ENCODE peak calls at places on chromosomes 1 and 21, in four cellular contexts. One of them, this sample, is unnamed.

GRCh38 chr21:14736162-14736561 is 190.0 kb upstream of the SAMSN1 start:
- DNase-seq in AG04450: no peak
- DNase-seq in PC-9: no peak
- DNase-seq in CD8-positive, alpha-beta T cell: no peak
- DNase-seq in this sample: no peak

GRCh38 chr1:38962113-38962512 is 20.5 kb upstream of the RHBDL2 start:
- DNase-seq in AG04450: no peak
- DNase-seq in CD8-positive, alpha-beta T cell: no peak
- DNase-seq in PC-9: peak; percentile 59
- DNase-seq in this sample: no peak

GRCh38 chr1:230306158-230306557 is 120.0 kb downstream of the PGBD5 start:
- DNase-seq in CD8-positive, alpha-beta T cell: no peak
- DNase-seq in AG04450: no peak
- DNase-seq in PC-9: no peak
- DNase-seq in this sample: no peak

GRCh38 chr1:108049083-108049819 is 84.3 kb upstream of the VAV3 start:
- DNase-seq in AG04450: no peak
- DNase-seq in PC-9: no peak
- DNase-seq in CD8-positive, alpha-beta T cell: no peak
- DNase-seq in this sample: peak; percentile 86

GRCh38 chr1:235054961-235055360 is 73.7 kb downstream of the TOMM20 start:
- DNase-seq in PC-9: no peak
- DNase-seq in CD8-positive, alpha-beta T cell: no peak
- DNase-seq in AG04450: no peak
- DNase-seq in this sample: peak; percentile 94

GRCh38 chr1:84998642-84999280 is 1.8 kb upstream of the MCOLN2 start:
- DNase-seq in CD8-positive, alpha-beta T cell: peak; percentile 50
- DNase-seq in PC-9: no peak
- DNase-seq in AG04450: no peak
- DNase-seq in this sample: no peak

GRCh38 chr1:220544901-220545303 is 17.0 kb downstream of the MARK1 start:
- DNase-seq in CD8-positive, alpha-beta T cell: no peak
- DNase-seq in PC-9: no peak
- DNase-seq in AG04450: no peak
- DNase-seq in this sample: no peak

GRCh38 chr21:35705237-35705887 is 355.0 kb downstream of the SETD4 start:
- DNase-seq in CD8-positive, alpha-beta T cell: no peak
- DNase-seq in PC-9: no peak
- DNase-seq in AG04450: no peak
- DNase-seq in this sample: no peak

GRCh38 chr21:42384999-42385398 is 10.9 kb downstream of the TMPRSS3 start:
- DNase-seq in CD8-positive, alpha-beta T cell: no peak
- DNase-seq in AG04450: no peak
- DNase-seq in PC-9: no peak
- DNase-seq in this sample: no peak

GRCh38 chr1:21653744-21654100 is 15.4 kb downstream of the RAP1GAP start:
- DNase-seq in CD8-positive, alpha-beta T cell: no peak
- DNase-seq in PC-9: no peak
- DNase-seq in AG04450: no peak
- DNase-seq in this sample: no peak

GRCh38 chr1:232629250-232630046 is 485 bp downstream of the SIPA1L2 start:
- DNase-seq in PC-9: no peak
- DNase-seq in CD8-positive, alpha-beta T cell: no peak
- DNase-seq in AG04450: no peak
- DNase-seq in this sample: peak; percentile 4

GRCh38 chr1:54080598-54081049 is 27.2 kb downstream of the TCEANC2 start:
- DNase-seq in CD8-positive, alpha-beta T cell: no peak
- DNase-seq in PC-9: no peak
- DNase-seq in AG04450: no peak
- DNase-seq in this sample: no peak

GRCh38 chr1:119159096-119159495 is 18.6 kb upstream of the WARS2 start:
- DNase-seq in CD8-positive, alpha-beta T cell: no peak
- DNase-seq in PC-9: no peak
- DNase-seq in AG04450: peak; percentile 23
- DNase-seq in this sample: no peak

GRCh38 chr1:63836830-63837229 is 63.0 kb downstream of the ROR1 start:
- DNase-seq in CD8-positive, alpha-beta T cell: no peak
- DNase-seq in PC-9: no peak
- DNase-seq in AG04450: no peak
- DNase-seq in this sample: no peak

GRCh38 chr1:70720133-70720920 is 309.3 kb downstream of the CTH start:
- DNase-seq in AG04450: no peak
- DNase-seq in CD8-positive, alpha-beta T cell: no peak
- DNase-seq in PC-9: no peak
- DNase-seq in this sample: no peak

GRCh38 chr1:41542196-41542955 is 57.9 kb upstream of the EDN2 start:
- DNase-seq in CD8-positive, alpha-beta T cell: no peak
- DNase-seq in PC-9: no peak
- DNase-seq in AG04450: no peak
- DNase-seq in this sample: no peak

GRCh38 chr21:46196733-46197132 is 12.5 kb upstream of the SPATC1L start:
- DNase-seq in CD8-positive, alpha-beta T cell: no peak
- DNase-seq in AG04450: no peak
- DNase-seq in PC-9: no peak
- DNase-seq in this sample: no peak

GRCh38 chr1:246789454-246790339 is 65.5 kb downstream of the SCCPDH start:
- DNase-seq in PC-9: no peak
- DNase-seq in CD8-positive, alpha-beta T cell: no peak
- DNase-seq in AG04450: no peak
- DNase-seq in this sample: no peak
- H3K4me3 ChIP-seq in PC-9: no peak overlapping the region
- H3K4me3 ChIP-seq in CD8-positive, alpha-beta T cell: no peak overlapping the region
- H3K4me3 ChIP-seq in AG04450: no peak overlapping the region
- H3K4me3 ChIP-seq in this sample: no peak overlapping the region

GRCh38 chr1:47223921-47224675 is 7.9 kb downstream of the TAL1 start:
- DNase-seq in CD8-positive, alpha-beta T cell: no peak
- DNase-seq in PC-9: no peak
- DNase-seq in AG04450: no peak
- DNase-seq in this sample: no peak

GRCh38 chr1:47226121-47226977 is 5.7 kb downstream of the TAL1 start:
- DNase-seq in AG04450: no peak
- DNase-seq in PC-9: no peak
- DNase-seq in CD8-positive, alpha-beta T cell: no peak
- DNase-seq in this sample: no peak

GRCh38 chr1:47223174-47223920 is 8.7 kb downstream of the TAL1 start:
- DNase-seq in CD8-positive, alpha-beta T cell: no peak
- DNase-seq in AG04450: no peak
- DNase-seq in PC-9: no peak
- DNase-seq in this sample: no peak

GRCh38 chr1:47225430-47226100 is 6.5 kb downstream of the TAL1 start:
- DNase-seq in PC-9: no peak
- DNase-seq in CD8-positive, alpha-beta T cell: no peak
- DNase-seq in AG04450: no peak
- DNase-seq in this sample: no peak

DNA sequence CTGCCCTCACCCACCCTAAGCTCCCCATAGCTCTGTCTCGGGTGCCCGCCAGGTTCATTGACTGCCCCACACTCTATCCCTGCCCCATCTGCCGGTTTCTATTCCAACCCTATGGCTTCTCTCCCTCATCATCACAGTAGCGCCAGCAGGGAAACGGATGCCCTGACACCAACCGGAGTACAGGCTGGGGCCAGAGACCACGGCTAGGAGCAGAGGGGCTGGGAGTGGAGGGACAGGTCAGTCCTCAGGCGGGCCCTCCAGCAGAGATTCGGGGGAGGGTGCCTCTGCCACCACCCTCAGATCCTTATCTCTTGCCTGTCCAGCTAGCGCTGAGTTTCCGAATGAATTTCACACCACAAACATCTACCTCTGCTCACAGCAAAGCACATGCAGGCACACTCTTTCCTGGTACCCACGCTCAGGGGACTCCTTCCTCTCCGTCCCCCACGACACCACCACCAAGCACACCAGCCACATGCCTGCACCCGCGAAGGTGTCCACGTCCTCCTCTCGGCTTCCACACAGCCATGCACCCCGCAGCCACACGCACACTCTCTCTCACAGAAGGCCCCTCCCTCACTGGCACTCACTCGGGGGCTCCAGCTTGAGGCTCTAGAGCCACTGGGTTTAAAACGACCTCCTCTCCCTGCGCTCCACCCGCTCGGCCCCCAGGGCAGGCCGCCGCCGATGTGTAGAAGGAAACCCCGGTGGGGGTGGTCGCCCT is 7.2 kb downstream of the TAL1 start:
- DNase-seq in CD8-positive, alpha-beta T cell: no peak
- DNase-seq in PC-9: no peak
- DNase-seq in AG04450: no peak
- DNase-seq in this sample: no peak
- H3K4me3 ChIP-seq in CD8-positive, alpha-beta T cell: no peak overlapping the region
- H3K4me3 ChIP-seq in PC-9: no peak overlapping the region
- H3K4me3 ChIP-seq in AG04450: no peak overlapping the region
- H3K4me3 ChIP-seq in this sample: no peak overlapping the region

GRCh38 chr1:221965252-221965651 is 223.4 kb upstream of the DUSP10 start:
- DNase-seq in AG04450: no peak
- DNase-seq in PC-9: peak; percentile 94
- DNase-seq in CD8-positive, alpha-beta T cell: no peak
- DNase-seq in this sample: no peak
- H3K4me3 ChIP-seq in AG04450: no peak overlapping the region
- H3K4me3 ChIP-seq in PC-9: peak overlapping the region; percentile 84
- H3K4me3 ChIP-seq in CD8-positive, alpha-beta T cell: no peak overlapping the region
- H3K4me3 ChIP-seq in this sample: no peak overlapping the region

GRCh38 chr1:223142269-223142668 is 779 bp downstream of the TLR5 start:
- DNase-seq in AG04450: no peak
- DNase-seq in CD8-positive, alpha-beta T cell: no peak
- DNase-seq in PC-9: no peak
- DNase-seq in this sample: no peak
- H3K4me3 ChIP-seq in AG04450: no peak overlapping the region
- H3K4me3 ChIP-seq in CD8-positive, alpha-beta T cell: peak overlapping the region; percentile 54
- H3K4me3 ChIP-seq in PC-9: peak overlapping the region; percentile 61
- H3K4me3 ChIP-seq in this sample: no peak overlapping the region

DNA sequence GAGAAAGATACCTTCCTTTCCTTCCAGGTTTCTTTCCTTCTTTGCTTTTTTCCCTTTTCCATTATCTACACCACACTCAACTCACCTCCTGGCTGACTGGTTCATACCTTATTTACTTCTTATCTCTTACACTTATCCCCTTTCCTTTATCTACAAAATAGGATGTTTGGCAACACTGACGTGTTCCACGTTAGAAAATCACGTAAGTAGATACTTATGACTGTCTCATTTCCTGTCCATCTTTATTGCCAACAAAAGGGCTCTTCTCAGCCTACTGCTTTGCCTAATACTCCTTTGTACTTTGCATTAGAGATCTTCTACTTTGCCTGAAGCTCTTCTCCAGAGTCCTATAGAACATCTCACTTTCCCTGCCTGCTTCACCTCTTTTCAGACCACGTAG is 25.1 kb downstream of the SYNJ1 start:
- DNase-seq in PC-9: no peak
- DNase-seq in AG04450: peak; percentile 20
- DNase-seq in CD8-positive, alpha-beta T cell: no peak
- DNase-seq in this sample: peak; percentile 61
- H3K4me3 ChIP-seq in PC-9: no peak overlapping the region
- H3K4me3 ChIP-seq in AG04450: no peak overlapping the region
- H3K4me3 ChIP-seq in CD8-positive, alpha-beta T cell: no peak overlapping the region
- H3K4me3 ChIP-seq in this sample: no peak overlapping the region

DNA sequence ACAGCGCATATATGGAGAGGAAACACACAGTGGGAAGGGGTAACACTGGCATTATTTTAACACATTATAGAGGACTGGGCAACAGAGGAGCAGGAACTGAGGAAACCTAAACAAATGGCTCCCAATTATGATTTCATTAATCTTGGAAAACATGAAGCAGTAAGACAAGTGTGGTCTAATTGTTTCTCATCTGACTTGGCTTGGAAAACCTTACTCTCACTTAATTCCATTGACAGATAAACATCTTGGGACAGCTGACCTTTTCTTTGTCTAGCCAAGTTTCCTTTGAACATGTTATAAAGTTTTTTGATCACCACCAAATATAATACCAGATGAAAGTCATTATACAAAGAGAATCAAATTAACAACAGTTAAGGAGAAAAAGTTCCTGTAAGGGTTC is 50.2 kb downstream of the ALG14 start:
- DNase-seq in PC-9: no peak
- DNase-seq in AG04450: no peak
- DNase-seq in CD8-positive, alpha-beta T cell: no peak
- DNase-seq in this sample: no peak
- H3K4me3 ChIP-seq in PC-9: no peak overlapping the region
- H3K4me3 ChIP-seq in AG04450: no peak overlapping the region
- H3K4me3 ChIP-seq in CD8-positive, alpha-beta T cell: no peak overlapping the region
- H3K4me3 ChIP-seq in this sample: no peak overlapping the region

This sample was measured in trophoblast cell.